ENCODE peak calls at places on chromosomes 5 and 9, in seven cellular contexts. One of them, this sample, is unnamed.

GRCh38 chr9:95025213-95026170 is 292.0 kb downstream of the FANCC start:
- DNase-seq in NCI-H446 treated with DMSO at 0.1 percent for 48 hours: no peak
- DNase-seq in left cardiac atrium: peak; percentile 76
- DNase-seq in epithelial cell of esophagus: no peak
- DNase-seq in SW480: peak; percentile 55
- DNase-seq in GM18507: no peak
- DNase-seq in GM04504: peak; percentile 84
- DNase-seq in this sample: peak; percentile 87

GRCh38 chr9:123798203-123798602 is 131.7 kb downstream of the DENND1A start:
- DNase-seq in GM18507: no peak
- DNase-seq in epithelial cell of esophagus: no peak
- DNase-seq in NCI-H446 treated with DMSO at 0.1 percent for 48 hours: no peak
- DNase-seq in left cardiac atrium: no peak
- DNase-seq in SW480: no peak
- DNase-seq in GM04504: no peak
- DNase-seq in this sample: no peak

GRCh38 chr5:126137771-126138474 is 285.3 kb upstream of the GRAMD2B start:
- DNase-seq in NCI-H446 treated with DMSO at 0.1 percent for 48 hours: no peak
- DNase-seq in SW480: no peak
- DNase-seq in GM18507: no peak
- DNase-seq in epithelial cell of esophagus: no peak
- DNase-seq in GM04504: no peak
- DNase-seq in left cardiac atrium: no peak
- DNase-seq in this sample: no peak

GRCh38 chr5:121974261-121974660 is 12.5 kb downstream of the SRFBP1 start:
- DNase-seq in epithelial cell of esophagus: peak; percentile 20
- DNase-seq in left cardiac atrium: no peak
- DNase-seq in SW480: no peak
- DNase-seq in GM04504: no peak
- DNase-seq in NCI-H446 treated with DMSO at 0.1 percent for 48 hours: no peak
- DNase-seq in GM18507: no peak
- DNase-seq in this sample: no peak

GRCh38 chr5:82620957-82621600 is 342.9 kb upstream of the RPS23 start:
- DNase-seq in NCI-H446 treated with DMSO at 0.1 percent for 48 hours: no peak
- DNase-seq in epithelial cell of esophagus: no peak
- DNase-seq in SW480: no peak
- DNase-seq in GM04504: no peak
- DNase-seq in GM18507: no peak
- DNase-seq in left cardiac atrium: no peak
- DNase-seq in this sample: no peak

GRCh38 chr5:59542841-59543825 is 350.4 kb downstream of the PDE4D start:
- DNase-seq in left cardiac atrium: peak; percentile 42
- DNase-seq in epithelial cell of esophagus: no peak
- DNase-seq in NCI-H446 treated with DMSO at 0.1 percent for 48 hours: peak; percentile 75
- DNase-seq in GM18507: no peak
- DNase-seq in GM04504: no peak
- DNase-seq in SW480: no peak
- DNase-seq in this sample: peak; percentile 77

GRCh38 chr5:171102877-171103610 is 206.0 kb upstream of the TLX3 start:
- DNase-seq in SW480: no peak
- DNase-seq in left cardiac atrium: no peak
- DNase-seq in GM04504: no peak
- DNase-seq in NCI-H446 treated with DMSO at 0.1 percent for 48 hours: no peak
- DNase-seq in GM18507: no peak
- DNase-seq in epithelial cell of esophagus: no peak
- DNase-seq in this sample: no peak

GRCh38 chr5:111853748-111854147 is 96.8 kb upstream of the NREP start:
- DNase-seq in left cardiac atrium: no peak
- DNase-seq in NCI-H446 treated with DMSO at 0.1 percent for 48 hours: peak; percentile 6
- DNase-seq in GM18507: peak; percentile 11
- DNase-seq in SW480: no peak
- DNase-seq in GM04504: no peak
- DNase-seq in epithelial cell of esophagus: no peak
- DNase-seq in this sample: no peak

GRCh38 chr9:98503867-98504800 is 204.6 kb downstream of the GABBR2 start:
- DNase-seq in GM04504: no peak
- DNase-seq in SW480: no peak
- DNase-seq in NCI-H446 treated with DMSO at 0.1 percent for 48 hours: no peak
- DNase-seq in GM18507: no peak
- DNase-seq in epithelial cell of esophagus: no peak
- DNase-seq in left cardiac atrium: no peak
- DNase-seq in this sample: no peak

GRCh38 chr9:134571946-134572914 is 69.4 kb upstream of the COL5A1 start:
- DNase-seq in left cardiac atrium: no peak
- DNase-seq in epithelial cell of esophagus: no peak
- DNase-seq in GM04504: no peak
- DNase-seq in NCI-H446 treated with DMSO at 0.1 percent for 48 hours: no peak
- DNase-seq in GM18507: no peak
- DNase-seq in SW480: peak; percentile 68
- DNase-seq in this sample: peak; percentile 50